ENCODE peak calls at places on chromosome 22, in nine cellular contexts. R is mesenchymal stem cell, B is endodermal cell, N is mammary epithelial cell, M is Karpas-422, F is IMR-90, Z is neural progenitor cell, A is HCT116, X is PC-3. Y is an unnamed sample. For H3K4me1, the result is how much of the 10 kb centered on the place peaks cover.

GRCh38 chr22:29799217-29799680 is 32.1 kb downstream of the UQCR10 start:
- DNase-seq in A (peak), N (peak), R (peak), F (peak), M (no peak), B (no peak), X (peak), Z (no peak), Y (peak)

GRCh38 chr22:46090051-46090591 is 60.2 kb upstream of the PPARA start:
- DNase-seq in F (no peak), B (no peak), A (no peak), M (no peak), X (no peak), N (peak), Z (no peak), R (no peak), Y (peak)

GRCh38 chr22:35995772-35996171 is 32.9 kb downstream of the RBFOX2 start:
- DNase-seq in R (peak), M (no peak), B (no peak), N (peak), Z (no peak), F (peak), A (no peak), X (peak), Y (peak)

GRCh38 chr22:24338701-24339451 is 68.2 kb downstream of the SPECC1L start:
- DNase-seq in A (no peak), B (peak), M (no peak), X (no peak), F (peak), R (peak), Z (peak), N (peak), Y (no peak)

GRCh38 chr22:45318558-45319318 is 9.0 kb downstream of the FAM118A start:
- DNase-seq in Z (peak), B (no peak), A (no peak), M (no peak), F (peak), R (peak), X (no peak), N (peak), Y (no peak)

GRCh38 chr22:48714231-48714630 is 1113.4 kb downstream of the BRD1 start:
- DNase-seq in R (no peak), X (no peak), Z (no peak), M (no peak), F (no peak), A (no peak), B (peak), N (no peak), Y (no peak)

GRCh38 chr22:50304528-50305392 is 2.7 kb downstream of the PLXNB2 start:
- DNase-seq in B (no peak), M (no peak), R (no peak), X (peak), A (no peak), Z (no peak), F (no peak), N (peak), Y (no peak)

GRCh38 chr22:29587938-29588699 is 7.2 kb upstream of the NIPSNAP1 start:
- DNase-seq in N (peak), F (peak), B (no peak), R (peak), X (peak), M (no peak), Z (no peak), A (no peak), Y (no peak)

GRCh38 chr22:35462558-35463230 is 62.8 kb downstream of the MCM5 start:
- DNase-seq in M (no peak), R (no peak), B (no peak), N (no peak), X (no peak), A (no peak), F (no peak), Z (no peak), Y (no peak)

GRCh38 chr22:35560824-35561223 is 20.2 kb downstream of the RASD2 start:
- DNase-seq in B (no peak), Z (no peak), N (no peak), R (no peak), M (no peak), F (no peak), A (no peak), X (no peak), Y (no peak)

GRCh38 chr22:26921726-26922125 is 264.3 kb downstream of the MIAT start:
- DNase-seq in F (no peak), B (no peak), Z (no peak), N (no peak), A (no peak), M (no peak), R (no peak), X (no peak), Y (no peak)

GRCh38 chr22:46465348-46465725 is 72.1 kb downstream of the CELSR1 start:
- DNase-seq in F (no peak), B (no peak), M (no peak), A (no peak), X (no peak), R (no peak), N (no peak), Z (no peak), Y (peak)

GRCh38 chr22:17957683-17958082 is 66.7 kb downstream of the MICAL3 start:
- DNase-seq in Z (no peak), M (no peak), N (no peak), R (no peak), X (no peak), A (no peak), B (no peak), F (peak), Y (no peak)

GRCh38 chr22:31286360-31287255 is 5.7 kb downstream of the PIK3IP1 start:
- DNase-seq in M (no peak), X (no peak), F (no peak), N (no peak), A (no peak), B (no peak), Z (no peak), R (peak), Y (no peak)

GRCh38 chr22:35947794-35948425 is 80.7 kb downstream of the RBFOX2 start:
- DNase-seq in R (peak), M (peak), A (no peak), B (no peak), Z (no peak), X (peak), F (peak), N (peak), Y (no peak)

GRCh38 chr22:44182591-44183588 is 2.2 kb downstream of the PARVG start:
- DNase-seq in B (no peak), F (no peak), A (no peak), Z (no peak), N (no peak), R (no peak), X (no peak), M (no peak), Y (peak)

GRCh38 chr22:43001271-43002197 is 13.4 kb downstream of the PACSIN2 start:
- DNase-seq in M (no peak), B (no peak), N (no peak), F (no peak), Z (no peak), R (peak), X (no peak), A (no peak), Y (no peak)

GRCh38 chr22:20981787-20982562 is at the start of gene LZTR1:
- DNase-seq in B (peak), F (peak), M (peak), X (peak), N (peak), Z (peak), R (peak), A (peak), Y (peak)

GRCh38 chr22:33034753-33035152 is 23.4 kb downstream of the SYN3 start:
- DNase-seq in X (no peak), B (peak), R (no peak), M (no peak), A (no peak), Z (no peak), N (no peak), F (no peak), Y (no peak)

GRCh38 chr22:44026630-44027511 is 2.8 kb downstream of the PARVB start:
- DNase-seq in F (peak), N (no peak), R (no peak), X (no peak), B (no peak), A (no peak), Z (no peak), M (peak), Y (peak)

GRCh38 chr22:46992121-46992731 is 229.8 kb downstream of the TBC1D22A start:
- DNase-seq in M (no peak), X (no peak), F (no peak), Z (no peak), B (no peak), N (no peak), R (no peak), A (no peak), Y (peak)

GRCh38 chr22:43826142-43827093 is 14.3 kb upstream of the EFCAB6 start:
- DNase-seq in Z (no peak), R (peak), M (no peak), B (peak), X (peak), F (peak), N (peak), A (no peak), Y (peak)

GRCh38 chr22:36253523-36254490 is 874 bp downstream of the APOL1 start:
- DNase-seq in R (no peak), M (no peak), Z (no peak), A (no peak), N (no peak), B (no peak), X (no peak), F (no peak), Y (peak)

GRCh38 chr22:50502096-50502495 is 5.4 kb downstream of the LMF2 start:
- DNase-seq in X (no peak), R (no peak), M (no peak), B (no peak), N (no peak), F (no peak), A (no peak), Z (no peak), Y (no peak)

GRCh38 chr22:26986051-26986881 is 328.9 kb downstream of the MIAT start:
- DNase-seq in X (no peak), R (no peak), Z (peak), B (no peak), N (no peak), A (no peak), F (no peak), M (no peak), Y (no peak)

GRCh38 chr22:19786959-19787848 is 26.6 kb downstream of the TBX1 start:
- DNase-seq in F (no peak), N (no peak), B (no peak), X (no peak), R (no peak), Z (no peak), M (no peak), A (no peak), Y (peak)
- H3K4me1 ChIP-seq in F (under half), N (under half), B (under half), X (under half), R (under half), Z (under half), M (under half), A (under half), Y (under half)

GRCh38 chr22:28316014-28316413 is 363.6 kb downstream of the TTC28 start:
- DNase-seq in A (no peak), N (peak), Z (no peak), M (no peak), R (no peak), F (no peak), X (no peak), B (no peak), Y (no peak)
- H3K9ac ChIP-seq in A (no peak), N (no peak), Z (no peak), M (no peak), R (no peak), F (no peak), X (no peak), B (no peak), Y (no peak)

DNA sequence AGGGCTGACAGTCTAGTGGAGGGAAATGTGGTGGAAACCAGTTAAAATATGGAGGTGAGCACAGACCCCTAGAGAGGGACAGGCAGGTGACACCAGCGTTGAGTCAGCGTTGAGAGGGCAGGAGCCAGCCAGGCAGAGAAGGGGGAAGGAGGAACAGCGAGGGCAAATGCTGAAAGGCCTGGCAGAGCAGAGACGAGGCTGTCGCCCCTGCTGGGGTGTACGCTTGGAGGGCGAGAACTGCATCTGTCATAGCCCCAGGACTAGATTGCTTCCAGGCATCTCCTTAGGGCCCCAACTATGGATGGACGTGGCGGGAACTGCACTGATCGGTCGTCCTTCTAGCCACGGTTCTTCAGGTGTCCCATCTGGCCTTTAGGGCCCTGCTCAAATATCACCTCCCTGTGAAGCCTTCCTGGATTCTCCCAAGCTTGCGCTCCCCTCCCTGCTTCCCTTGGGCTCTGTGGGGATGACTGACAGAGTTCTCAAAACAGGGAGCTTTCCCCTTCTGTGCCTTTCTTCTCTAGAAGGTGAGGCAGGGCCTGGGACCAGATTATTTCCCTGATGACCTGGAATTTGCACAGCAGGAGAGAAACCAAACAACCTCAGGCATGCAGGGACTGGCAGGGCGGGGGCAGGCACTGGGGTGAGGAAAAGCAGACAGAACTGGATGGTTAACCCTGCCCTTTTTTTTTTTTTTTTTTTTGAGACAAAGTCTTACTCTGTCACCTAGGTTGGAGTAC is 11.1 kb downstream of the SYNGR1 start:
- DNase-seq in X (no peak), F (no peak), N (peak), A (no peak), Z (peak), M (no peak), R (no peak), B (peak), Y (no peak)
- H3K27ac ChIP-seq in X (no peak), F (no peak), N (no peak), A (peak), Z (no peak), M (no peak), R (peak), B (no peak), Y (no peak)

DNA sequence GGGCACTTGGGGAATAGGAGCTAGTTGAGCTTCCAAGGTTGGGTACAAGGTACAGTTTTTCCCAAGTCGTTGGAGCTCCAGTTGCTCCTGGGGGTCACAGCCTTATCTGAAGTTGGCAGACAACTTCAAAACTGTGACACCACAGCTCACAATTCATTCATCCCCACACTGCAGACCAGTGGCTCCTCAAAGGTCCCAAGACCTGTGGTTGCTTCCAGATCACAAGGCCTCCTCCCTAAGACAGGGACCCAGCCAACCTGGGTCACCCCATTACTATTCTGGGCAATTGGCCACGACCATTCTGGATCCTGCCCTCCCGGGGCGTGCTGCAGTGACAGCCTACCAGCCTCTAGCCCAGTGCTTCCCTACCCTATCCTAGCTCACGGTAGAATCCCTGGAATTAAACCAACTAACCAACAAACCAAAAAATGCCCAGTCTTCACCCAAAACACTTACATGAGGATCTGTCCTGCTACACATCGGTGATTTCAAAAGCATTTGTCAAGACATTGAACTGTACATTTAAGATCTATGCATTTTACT is 862 bp upstream of the PDXP start:
- DNase-seq in X (peak), N (peak), R (no peak), B (no peak), A (no peak), M (no peak), Z (peak), F (peak), Y (no peak)
- H3K4me1 ChIP-seq in X (under half), N (under half), R (under half), B (under half), A (under half), M (under half), Z (under half), F (under half), Y (under half)

DNA sequence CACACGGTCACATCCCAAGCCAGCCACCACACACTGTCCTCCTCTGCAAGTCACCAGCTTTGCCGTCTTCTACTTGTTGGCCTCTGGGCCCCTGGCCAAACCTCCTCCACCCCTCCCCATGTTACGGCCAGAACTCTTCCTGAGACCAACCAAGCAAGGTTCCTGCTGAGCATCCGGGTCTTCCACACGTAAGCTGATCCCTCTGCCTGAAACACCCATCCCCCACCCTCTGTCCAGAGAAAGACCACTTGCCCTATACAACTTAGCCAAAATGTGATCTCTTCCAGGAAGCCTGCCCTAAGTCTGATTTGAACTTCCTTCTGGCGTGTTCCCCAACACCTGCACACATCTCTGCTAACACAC is 16.1 kb upstream of the CHADL start:
- DNase-seq in A (no peak), X (peak), R (peak), M (no peak), B (no peak), F (peak), N (no peak), Z (peak), Y (no peak)
- H3K9ac ChIP-seq in A (no peak), X (peak), R (peak), M (no peak), B (no peak), F (no peak), N (no peak), Z (no peak), Y (no peak)